ENCODE peak calls at places on chromosome 9, in ten cellular contexts. N is NB4, G is HCT116, H is tibial nerve, C is prostate gland, O is breast epithelium, B is gastrocnemius medialis, Z is ovary, R is A549, Y is uterus. T is an unnamed sample.

GRCh38 chr9:5560439-5560838 is 50.1 kb downstream of the PDCD1LG2 start:
- DNase-seq in N (no peak), C (no peak), Y (no peak), R (no peak), H (no peak), B (no peak), G (no peak), O (no peak), Z (no peak), T (no peak)

GRCh38 chr9:135990468-135991429 is 29.6 kb upstream of the UBAC1 start:
- DNase-seq in R (no peak), C (no peak), B (no peak), Y (peak; percentile 64), H (no peak), Z (no peak), G (peak; percentile 79), N (peak; percentile 54), O (no peak), T (no peak)

GRCh38 chr9:80794197-80794596 is 895.1 kb downstream of the TLE1 start:
- DNase-seq in B (no peak), C (no peak), N (peak; percentile 36), O (no peak), G (no peak), Y (no peak), Z (no peak), H (no peak), R (no peak), T (no peak)

GRCh38 chr9:93300585-93301081 is 116.7 kb downstream of the WNK2 start:
- DNase-seq in Y (no peak), R (no peak), G (no peak), H (no peak), Z (peak; percentile 8), C (no peak), O (no peak), B (no peak), N (no peak), T (peak; percentile 75)

GRCh38 chr9:69945671-69946141 is 97.9 kb upstream of the MAMDC2 start:
- DNase-seq in O (no peak), Y (peak; percentile 51), Z (no peak), B (peak; percentile 45), R (no peak), H (peak; percentile 35), C (no peak), N (peak; percentile 4), G (no peak), T (peak; percentile 87)

GRCh38 chr9:135413086-135413375 is 66.6 kb upstream of the PPP1R26 start:
- DNase-seq in G (no peak), Z (no peak), B (no peak), O (no peak), R (no peak), H (no peak), C (no peak), Y (no peak), N (no peak), T (no peak)

GRCh38 chr9:120928015-120928719 is 1.6 kb upstream of the TRAF1 start:
- DNase-seq in R (no peak), Z (peak; percentile 62), C (peak; percentile 36), Y (peak; percentile 63), N (no peak), H (no peak), G (no peak), O (no peak), B (no peak), T (no peak)

GRCh38 chr9:8733096-8733954 is 933.7 kb upstream of the DMAC1 start:
- DNase-seq in B (no peak), H (no peak), C (peak; percentile 33), O (no peak), Y (no peak), G (no peak), N (no peak), R (no peak), Z (peak; percentile 46), T (no peak)

GRCh38 chr9:92163276-92163675 is 48.1 kb upstream of the SPTLC1 start:
- DNase-seq in H (no peak), B (no peak), Z (no peak), N (no peak), C (no peak), O (no peak), G (no peak), R (no peak), Y (no peak), T (peak; percentile 62)

GRCh38 chr9:80501635-80502034 is 929.9 kb downstream of the TLE4 start:
- DNase-seq in N (no peak), R (no peak), Y (no peak), O (no peak), B (no peak), C (no peak), G (no peak), H (no peak), Z (no peak), T (no peak)

GRCh38 chr9:137457406-137458193 is 1.5 kb downstream of the NSMF start:
- DNase-seq in G (no peak), Z (peak; percentile 65), R (no peak), O (no peak), B (peak; percentile 11), C (no peak), N (no peak), Y (peak; percentile 17), H (no peak), T (no peak)

GRCh38 chr9:133713211-133713959 is 24.8 kb downstream of the SARDH start:
- DNase-seq in G (no peak), N (peak; percentile 52), R (no peak), Z (peak; percentile 19), B (no peak), Y (no peak), O (no peak), C (no peak), H (no peak), T (no peak)

GRCh38 chr9:33800886-33801285 is 5.5 kb downstream of the PRSS3 start:
- DNase-seq in H (no peak), G (no peak), Z (no peak), O (no peak), R (no peak), B (no peak), N (no peak), Y (no peak), C (no peak), T (no peak)

GRCh38 chr9:101387871-101388506 is 3.2 kb upstream of the BAAT start:
- DNase-seq in G (peak; percentile 58), O (no peak), H (no peak), R (no peak), C (no peak), B (no peak), Y (no peak), N (peak; percentile 44), Z (no peak), T (no peak)

GRCh38 chr9:127578627-127578951 is 33.5 kb upstream of the STXBP1 start:
- DNase-seq in B (no peak), N (no peak), C (no peak), G (no peak), H (no peak), O (no peak), Y (no peak), R (no peak), Z (no peak), T (no peak)
- H3K4me3 ChIP-seq in B (no peak overlapping the region), N (peak overlapping the region; percentile 48), C (peak overlapping the region; percentile 14), G (peak overlapping the region; percentile 34), H (peak overlapping the region; percentile 24), O (peak overlapping the region; percentile 39), Y (no peak overlapping the region), R (peak overlapping the region; percentile 52), Z (no peak overlapping the region), T (no peak overlapping the region)

DNA sequence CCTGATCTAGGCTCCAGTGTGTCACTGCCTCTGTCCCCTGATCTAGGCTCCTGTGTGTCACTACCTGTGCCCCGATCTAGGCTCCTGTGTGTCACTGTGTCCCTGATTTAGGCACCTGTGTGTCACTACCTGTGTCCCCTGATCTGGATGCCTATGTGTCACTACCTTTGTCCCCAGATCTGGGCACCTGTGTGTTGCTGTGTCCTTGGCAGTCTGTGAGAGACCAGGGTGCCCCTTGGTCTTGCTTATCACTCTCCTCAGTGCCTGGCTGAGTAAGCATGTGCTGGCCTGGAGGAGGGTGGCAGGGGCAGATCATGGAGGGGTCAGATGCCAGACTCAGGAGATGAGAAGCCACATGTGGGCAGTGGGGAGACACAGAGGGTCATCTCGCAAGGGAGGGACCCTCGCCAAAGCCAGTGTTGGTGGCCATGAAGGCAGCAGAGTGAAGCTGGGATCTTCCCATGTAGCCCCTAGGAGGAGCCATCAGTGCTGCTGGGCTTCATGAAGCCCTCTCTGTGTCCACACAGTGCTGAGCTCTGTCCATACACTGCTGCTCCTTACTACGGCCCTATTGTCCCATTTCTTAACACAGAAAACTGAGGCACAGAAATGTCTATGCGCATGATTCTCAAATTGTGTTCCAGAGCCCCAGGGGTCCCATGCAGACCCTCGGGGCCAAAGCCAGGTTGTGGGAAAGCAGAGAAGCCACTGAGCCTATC is 15.5 kb downstream of the OLFML2A start:
- DNase-seq in H (no peak), N (no peak), Y (no peak), C (no peak), Z (no peak), O (no peak), B (no peak), R (no peak), G (no peak), T (no peak)
- TF ChIP-seq CTCF in H (no peak), N (no peak), Y (no peak), C (no peak), Z (no peak), O (no peak), B (no peak), R (no peak), G (no peak), T (no peak)

DNA sequence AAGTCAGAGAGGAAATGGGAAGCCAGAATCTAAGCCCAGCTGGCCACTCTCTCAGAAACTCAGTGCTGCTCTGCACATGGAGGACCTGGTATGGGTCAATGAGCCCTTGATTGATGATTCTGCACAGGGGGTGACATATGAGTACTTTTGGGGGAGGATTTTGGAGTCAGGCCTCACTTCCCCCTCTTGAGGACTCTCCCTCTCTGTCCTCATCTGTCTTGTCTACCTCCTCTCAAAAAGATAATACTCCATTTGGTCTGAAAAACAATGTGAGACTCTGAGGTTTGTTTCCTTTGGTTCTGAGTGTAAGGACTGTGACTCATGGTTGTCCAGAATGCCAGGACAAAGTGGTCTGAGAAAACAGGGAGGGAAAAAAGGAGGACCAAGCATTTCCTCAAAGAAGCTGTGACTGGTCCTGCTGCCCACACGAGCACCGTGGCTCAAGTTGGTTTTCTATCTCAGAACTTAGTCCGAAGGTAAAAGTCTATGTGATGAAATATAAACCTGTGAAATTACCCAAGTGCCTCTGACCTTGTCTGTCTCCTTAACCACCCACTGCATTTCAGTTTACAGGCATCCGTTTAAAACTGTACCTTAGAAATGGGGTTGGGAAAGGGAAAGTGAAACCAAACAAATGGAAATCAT is 11.1 kb downstream of the TTC39B start:
- DNase-seq in G (no peak), Y (peak; percentile 31), R (peak; percentile 38), N (peak; percentile 47), Z (no peak), B (no peak), H (no peak), O (no peak), C (no peak), T (no peak)
- TF ChIP-seq POLR2A in G (no peak), Y (no peak), R (no peak), N (no peak), Z (no peak), B (no peak), H (no peak), O (no peak), C (no peak), T (no peak)

DNA sequence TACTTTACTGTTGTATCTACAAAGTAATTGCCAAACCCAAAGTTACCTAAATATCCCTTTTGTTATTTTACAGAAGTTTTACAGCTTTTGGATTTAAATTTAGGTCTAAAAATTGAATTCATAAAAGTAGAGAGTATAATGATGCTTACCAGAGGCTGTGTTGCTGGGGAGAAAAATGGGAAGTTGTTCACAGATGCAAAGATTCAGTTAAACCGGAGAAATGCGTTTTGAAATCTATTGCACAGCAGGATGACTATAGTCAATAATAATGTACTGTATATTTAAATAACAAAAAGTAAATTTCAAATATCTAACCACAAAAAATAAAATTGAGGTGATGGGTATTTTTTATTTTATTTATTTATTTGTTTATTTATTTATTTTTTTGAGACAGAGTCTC is 2.6 kb upstream of the ANKRD18A start:
- DNase-seq in G (no peak), Z (no peak), R (no peak), N (peak; percentile 64), Y (no peak), B (no peak), C (no peak), H (no peak), O (no peak), T (no peak)
- H3K4me3 ChIP-seq in G (no peak overlapping the region), Z (no peak overlapping the region), R (peak overlapping the region; percentile 53), N (peak overlapping the region; percentile 56), Y (no peak overlapping the region), B (no peak overlapping the region), C (no peak overlapping the region), H (no peak overlapping the region), O (no peak overlapping the region), T (no peak overlapping the region)

T was measured in lower leg skin.